ENCODE peak calls at places on chromosomes 1 and 21, in seven cellular contexts. K, E, S, V, N, O and J are unnamed samples.

GRCh38 chr1:246794261-246795093 is 70.3 kb downstream of the SCCPDH start:
- DNase-seq in O (no peak), K (no peak), N (no peak), S (no peak), E (peak; percentile 28), V (no peak), J (no peak)

GRCh38 chr1:27940297-27940696 is 5.5 kb downstream of the SMPDL3B start:
- DNase-seq in N (no peak), S (peak; percentile 71), K (peak; percentile 51), O (no peak), V (peak; percentile 37), E (no peak), J (no peak)

GRCh38 chr1:20164694-20165202 is 21.1 kb upstream of the UBXN10 start:
- DNase-seq in E (no peak), S (no peak), K (no peak), O (peak; percentile 40), N (no peak), V (no peak), J (no peak)

GRCh38 chr1:188937965-188938551 is 1539.6 kb downstream of the BRINP3 start:
- DNase-seq in K (no peak), V (no peak), S (no peak), E (no peak), N (no peak), O (no peak), J (no peak)

GRCh38 chr1:108817016-108817415 is 39.9 kb downstream of the AKNAD1 start:
- DNase-seq in E (no peak), V (peak; percentile 69), S (no peak), N (no peak), K (no peak), O (no peak), J (no peak)

GRCh38 chr1:33254536-33254935 is 1.8 kb upstream of the ZNF362 start:
- DNase-seq in V (no peak), N (no peak), O (no peak), E (no peak), K (no peak), S (no peak), J (no peak)

GRCh38 chr21:39114871-39115658 is 68.2 kb downstream of the PSMG1 start:
- DNase-seq in K (no peak), V (no peak), O (no peak), E (no peak), S (no peak), N (no peak), J (no peak)

GRCh38 chr1:59680044-59680443 is 134.7 kb upstream of the HOOK1 start:
- DNase-seq in N (no peak), V (no peak), S (no peak), E (no peak), K (no peak), O (no peak), J (no peak)

GRCh38 chr1:2233468-2233867 is 5.3 kb downstream of the SKI start:
- DNase-seq in S (no peak), O (no peak), N (no peak), K (no peak), E (no peak), V (no peak), J (no peak)

GRCh38 chr1:246317723-246318359 is 189.2 kb downstream of the SMYD3 start:
- DNase-seq in O (no peak), K (no peak), S (no peak), V (no peak), E (no peak), N (no peak), J (no peak)

GRCh38 chr1:35660581-35661473 is 19.5 kb upstream of the PSMB2 start:
- DNase-seq in K (no peak), E (no peak), V (no peak), O (no peak), S (no peak), N (no peak), J (peak; percentile 55)

GRCh38 chr1:26094677-26095383 is 16.8 kb upstream of the PDIK1L start:
- DNase-seq in E (no peak), K (no peak), N (no peak), O (peak; percentile 77), V (no peak), S (no peak), J (no peak)

GRCh38 chr1:239387304-239388231 is 1.2 kb downstream of the CHRM3 start:
- DNase-seq in N (no peak), S (no peak), O (no peak), E (no peak), K (no peak), V (no peak), J (no peak)

GRCh38 chr1:173295995-173296394 is 88.9 kb upstream of the TNFSF4 start:
- DNase-seq in K (no peak), V (no peak), N (no peak), S (no peak), O (no peak), E (no peak), J (no peak)

GRCh38 chr1:234912541-234913312 is 215.9 kb downstream of the TOMM20 start:
- DNase-seq in O (no peak), N (peak; percentile 72), S (no peak), E (no peak), V (no peak), K (no peak), J (no peak)

GRCh38 chr1:41670558-41670957 is 186.1 kb upstream of the EDN2 start:
- DNase-seq in S (no peak), E (no peak), K (no peak), N (no peak), O (no peak), V (no peak), J (no peak)

GRCh38 chr1:214234635-214235025 is 46.3 kb upstream of the SMYD2 start:
- DNase-seq in E (no peak), V (no peak), S (no peak), N (no peak), K (no peak), O (no peak), J (no peak)

GRCh38 chr1:152902676-152903075 is 5.7 kb upstream of the IVL start:
- DNase-seq in S (no peak), V (no peak), K (no peak), N (no peak), O (no peak), E (no peak), J (no peak)

GRCh38 chr21:25578070-25578961 is 29.0 kb downstream of the MRPL39 start:
- DNase-seq in S (no peak), V (no peak), K (no peak), E (no peak), O (no peak), N (no peak), J (no peak)

GRCh38 chr1:41486892-41487728 is 2.6 kb upstream of the EDN2 start:
- DNase-seq in K (no peak), V (no peak), E (no peak), N (no peak), S (no peak), O (no peak), J (no peak)

GRCh38 chr1:221381858-221382623 is 359.8 kb downstream of the DUSP10 start:
- DNase-seq in K (no peak), S (no peak), N (no peak), O (no peak), V (no peak), E (no peak), J (no peak)

GRCh38 chr1:89576016-89576415 is 51.4 kb downstream of the LRRC8B start:
- DNase-seq in O (no peak), V (no peak), K (no peak), E (no peak), S (no peak), N (no peak), J (no peak)

GRCh38 chr21:38751379-38752050 is 54.2 kb upstream of the ETS2 start:
- DNase-seq in O (no peak), V (peak; percentile 63), N (peak; percentile 76), S (no peak), K (no peak), E (no peak), J (no peak)

DNA sequence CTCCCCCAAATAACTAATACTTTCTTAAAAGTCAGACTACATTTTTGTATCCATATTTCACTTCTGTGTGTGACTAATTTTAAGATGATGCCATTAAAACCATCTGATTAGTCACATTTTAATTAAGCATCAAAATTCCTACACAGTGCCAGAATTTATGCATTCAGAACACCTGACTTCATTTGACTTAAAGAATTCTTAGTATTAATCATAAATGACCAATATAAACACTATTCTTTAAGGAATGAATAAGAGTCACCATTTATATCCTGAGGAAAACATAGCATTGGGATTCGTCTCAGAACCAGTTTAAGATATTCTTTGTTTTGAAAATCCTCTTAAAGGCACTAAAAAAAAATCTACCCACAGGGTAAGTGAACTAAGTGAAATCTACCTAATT is 37.0 kb downstream of the TM2D1 start:
- DNase-seq in O (no peak), V (no peak), E (peak; percentile 50), S (no peak), K (no peak), N (no peak), J (no peak)
- H3K27me3 ChIP-seq in O (no peaks in the 10 kb centered on the region), V (no peaks in the 10 kb centered on the region), E (no peaks in the 10 kb centered on the region), S (no peaks in the 10 kb centered on the region), K (no peaks in the 10 kb centered on the region), N (no peaks in the 10 kb centered on the region), J (no peaks in the 10 kb centered on the region)

GRCh38 chr1:204077979-204078696 is 5.2 kb downstream of the SOX13 start:
- DNase-seq in K (no peak), V (no peak), E (no peak), S (no peak), O (no peak), N (peak; percentile 71), J (peak; percentile 88)

GRCh38 chr1:204075116-204075636 is 2.3 kb downstream of the SOX13 start:
- DNase-seq in E (no peak), O (no peak), V (no peak), N (peak; percentile 77), S (no peak), K (no peak), J (no peak)

GRCh38 chr1:204074274-204075115 is 1.6 kb downstream of the SOX13 start:
- DNase-seq in N (peak; percentile 81), S (no peak), V (no peak), E (no peak), K (no peak), O (peak; percentile 56), J (no peak)

GRCh38 chr1:204075890-204076837 is 3.2 kb downstream of the SOX13 start:
- DNase-seq in N (peak; percentile 32), E (no peak), S (no peak), O (no peak), V (no peak), K (no peak), J (no peak)

GRCh38 chr1:204076891-204077290 is 4.0 kb downstream of the SOX13 start:
- DNase-seq in N (peak; percentile 11), K (no peak), S (no peak), O (no peak), E (no peak), V (no peak), J (no peak)
- H3K4me1 ChIP-seq in N (peaks cover 69% of the 10 kb centered on the region), K (peaks cover 12% of the 10 kb centered on the region), S (peaks cover 20% of the 10 kb centered on the region), O (peaks cover 65% of the 10 kb centered on the region), E (peaks cover 22% of the 10 kb centered on the region), V (peaks cover 58% of the 10 kb centered on the region), J (peaks cover 21% of the 10 kb centered on the region)

DNA sequence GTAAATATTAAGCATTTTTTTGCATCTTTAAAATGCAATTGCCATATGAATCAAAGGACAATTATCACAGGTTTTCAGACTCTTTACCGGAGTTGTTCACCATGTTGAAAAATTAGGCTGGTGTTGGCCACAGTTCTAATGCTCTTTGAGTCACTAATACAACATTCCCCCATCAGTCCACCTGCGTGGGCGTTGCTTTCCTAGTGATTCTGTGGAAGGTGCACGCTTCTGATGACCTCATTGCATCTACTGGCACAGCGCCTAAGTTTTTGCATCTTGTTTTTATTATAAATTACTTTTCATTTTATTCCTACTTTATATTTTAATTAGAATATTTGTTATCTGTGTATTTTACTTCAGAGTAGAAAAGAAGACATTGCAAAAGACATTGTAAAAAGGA is 4.7 kb upstream of the F5 start:
- DNase-seq in S (no peak), E (no peak), N (no peak), V (no peak), O (no peak), K (no peak), J (no peak)
- H3K27me3 ChIP-seq in S (no peaks in the 10 kb centered on the region), E (peaks cover 2% of the 10 kb centered on the region), N (no peaks in the 10 kb centered on the region), V (no peaks in the 10 kb centered on the region), O (no peaks in the 10 kb centered on the region), K (no peaks in the 10 kb centered on the region), J (no peaks in the 10 kb centered on the region)

GRCh38 chr1:206560021-206560716 is 52.1 kb downstream of the EIF2D start:
- DNase-seq in S (no peak), K (no peak), V (no peak), N (no peak), E (no peak), O (peak; percentile 37), J (no peak)
- H3K4me1 ChIP-seq in S (peaks cover 76% of the 10 kb centered on the region), K (peaks cover 72% of the 10 kb centered on the region), V (peaks cover 47% of the 10 kb centered on the region), N (peaks cover 53% of the 10 kb centered on the region), E (peaks cover 13% of the 10 kb centered on the region), O (peaks cover 26% of the 10 kb centered on the region), J (peaks cover 2% of the 10 kb centered on the region)